ENCODE peak calls at places on chromosomes 7 and 10, in four cellular contexts. One of them, this sample, is unnamed.

GRCh38 chr7:45118292-45118691 is 6.8 kb upstream of the TBRG4 start:
- DNase-seq in HFF-Myc: no peak
- DNase-seq in AG09309: no peak
- DNase-seq in naive thymus-derived CD8-positive, alpha-beta T cell: no peak
- DNase-seq in this sample: no peak

GRCh38 chr7:50631639-50632038 is 66.4 kb upstream of the DDC start:
- DNase-seq in HFF-Myc: no peak
- DNase-seq in AG09309: no peak
- DNase-seq in naive thymus-derived CD8-positive, alpha-beta T cell: no peak
- DNase-seq in this sample: no peak

GRCh38 chr7:82805527-82805960 is 357.1 kb downstream of the PCLO start:
- DNase-seq in HFF-Myc: peak
- DNase-seq in AG09309: peak
- DNase-seq in naive thymus-derived CD8-positive, alpha-beta T cell: no peak
- DNase-seq in this sample: no peak

GRCh38 chr10:30705086-30705624 is 75.6 kb upstream of the LYZL2 start:
- DNase-seq in HFF-Myc: no peak
- DNase-seq in AG09309: no peak
- DNase-seq in naive thymus-derived CD8-positive, alpha-beta T cell: peak
- DNase-seq in this sample: no peak

GRCh38 chr10:116627386-116627933 is 6.7 kb downstream of the PNLIPRP2 start:
- DNase-seq in HFF-Myc: no peak
- DNase-seq in AG09309: no peak
- DNase-seq in naive thymus-derived CD8-positive, alpha-beta T cell: no peak
- DNase-seq in this sample: no peak

GRCh38 chr7:85230623-85231022 is 43.8 kb upstream of the SEMA3D start:
- DNase-seq in HFF-Myc: no peak
- DNase-seq in AG09309: no peak
- DNase-seq in naive thymus-derived CD8-positive, alpha-beta T cell: no peak
- DNase-seq in this sample: no peak

GRCh38 chr7:18570890-18571478 is 75.4 kb downstream of the HDAC9 start:
- DNase-seq in HFF-Myc: peak
- DNase-seq in AG09309: peak
- DNase-seq in naive thymus-derived CD8-positive, alpha-beta T cell: no peak
- DNase-seq in this sample: no peak

GRCh38 chr7:95723583-95724180 is 48.7 kb upstream of the DYNC1I1 start:
- DNase-seq in HFF-Myc: no peak
- DNase-seq in AG09309: peak
- DNase-seq in naive thymus-derived CD8-positive, alpha-beta T cell: no peak
- DNase-seq in this sample: no peak

GRCh38 chr10:126459878-126460481 is 71.7 kb upstream of the ADAM12 start:
- DNase-seq in HFF-Myc: peak
- DNase-seq in AG09309: peak
- DNase-seq in naive thymus-derived CD8-positive, alpha-beta T cell: no peak
- DNase-seq in this sample: no peak

GRCh38 chr10:131514454-131514853 is 202.9 kb upstream of the TCERG1L start:
- DNase-seq in HFF-Myc: no peak
- DNase-seq in AG09309: no peak
- DNase-seq in naive thymus-derived CD8-positive, alpha-beta T cell: no peak
- DNase-seq in this sample: no peak

GRCh38 chr7:14195896-14196295 is 206.4 kb upstream of the ETV1 start:
- DNase-seq in HFF-Myc: no peak
- DNase-seq in AG09309: no peak
- DNase-seq in naive thymus-derived CD8-positive, alpha-beta T cell: no peak
- DNase-seq in this sample: no peak

GRCh38 chr10:76436367-76436766 is 1004.9 kb downstream of the LRMDA start:
- DNase-seq in HFF-Myc: no peak
- DNase-seq in AG09309: no peak
- DNase-seq in naive thymus-derived CD8-positive, alpha-beta T cell: no peak
- DNase-seq in this sample: no peak

GRCh38 chr10:105770813-105771212 is 1129.7 kb downstream of the SORCS3 start:
- DNase-seq in HFF-Myc: no peak
- DNase-seq in AG09309: no peak
- DNase-seq in naive thymus-derived CD8-positive, alpha-beta T cell: no peak
- DNase-seq in this sample: no peak

GRCh38 chr7:117858731-117859130 is 14.5 kb downstream of the CTTNBP2 start:
- DNase-seq in HFF-Myc: no peak
- DNase-seq in AG09309: no peak
- DNase-seq in naive thymus-derived CD8-positive, alpha-beta T cell: no peak
- DNase-seq in this sample: no peak

GRCh38 chr7:66840316-66840715 is 80.7 kb upstream of the TMEM248 start:
- DNase-seq in HFF-Myc: no peak
- DNase-seq in AG09309: no peak
- DNase-seq in naive thymus-derived CD8-positive, alpha-beta T cell: no peak
- DNase-seq in this sample: no peak

GRCh38 chr7:464712-465461 is 54.8 kb downstream of the PDGFA start:
- DNase-seq in HFF-Myc: peak
- DNase-seq in AG09309: peak
- DNase-seq in naive thymus-derived CD8-positive, alpha-beta T cell: no peak
- DNase-seq in this sample: no peak

GRCh38 chr10:102452672-102453340 is 1.5 kb upstream of the C10orf95 start:
- DNase-seq in HFF-Myc: no peak
- DNase-seq in AG09309: no peak
- DNase-seq in naive thymus-derived CD8-positive, alpha-beta T cell: no peak
- DNase-seq in this sample: no peak

GRCh38 chr7:148962823-148963582 is 65.3 kb downstream of the PDIA4 start:
- DNase-seq in HFF-Myc: no peak
- DNase-seq in AG09309: no peak
- DNase-seq in naive thymus-derived CD8-positive, alpha-beta T cell: peak
- DNase-seq in this sample: peak

GRCh38 chr7:3246133-3246532 is 54.9 kb upstream of the SDK1 start:
- DNase-seq in HFF-Myc: no peak
- DNase-seq in AG09309: no peak
- DNase-seq in naive thymus-derived CD8-positive, alpha-beta T cell: no peak
- DNase-seq in this sample: no peak

GRCh38 chr10:131872837-131873375 is 27.9 kb upstream of the PPP2R2D start:
- DNase-seq in HFF-Myc: no peak
- DNase-seq in AG09309: no peak
- DNase-seq in naive thymus-derived CD8-positive, alpha-beta T cell: no peak
- DNase-seq in this sample: no peak

GRCh38 chr10:43971981-43972380 is 323.3 kb upstream of the ZNF32 start:
- DNase-seq in HFF-Myc: no peak
- DNase-seq in AG09309: no peak
- DNase-seq in naive thymus-derived CD8-positive, alpha-beta T cell: no peak
- DNase-seq in this sample: no peak

GRCh38 chr10:80662429-80663211 is 124.9 kb downstream of the SH2D4B start:
- DNase-seq in HFF-Myc: peak
- DNase-seq in AG09309: peak
- DNase-seq in naive thymus-derived CD8-positive, alpha-beta T cell: peak
- DNase-seq in this sample: peak

GRCh38 chr7:29140873-29141468 is 5.4 kb downstream of the CPVL start:
- DNase-seq in HFF-Myc: no peak
- DNase-seq in AG09309: no peak
- DNase-seq in naive thymus-derived CD8-positive, alpha-beta T cell: no peak
- DNase-seq in this sample: no peak

GRCh38 chr7:65809982-65810288 is 62.9 kb upstream of the VKORC1L1 start:
- DNase-seq in HFF-Myc: no peak
- DNase-seq in AG09309: no peak
- DNase-seq in naive thymus-derived CD8-positive, alpha-beta T cell: no peak
- DNase-seq in this sample: no peak